ENCODE peak calls at places on chromosomes 5 and 9, in ten cellular contexts. J, X, U, W, Q, V, P, G, E and N are unnamed samples.

GRCh38 chr5:77947051-77947428 is 170.9 kb upstream of the TBCA start:
- DNase-seq in J (no peak), X (no peak), U (no peak), W (no peak), Q (no peak), V (no peak), P (no peak), G (no peak), E (no peak), N (no peak)

GRCh38 chr5:136246632-136247031 is 53.7 kb upstream of the SMIM32 start:
- DNase-seq in J (no peak), X (no peak), U (no peak), W (no peak), Q (no peak), V (no peak), P (no peak), G (no peak), E (no peak), N (no peak)

GRCh38 chr5:149024477-149024876 is 38.4 kb downstream of the SH3TC2 start:
- DNase-seq in J (no peak), X (no peak), U (no peak), W (no peak), Q (no peak), V (no peak), P (no peak), G (no peak), E (no peak), N (no peak)

GRCh38 chr5:95817430-95817829 is 5.1 kb downstream of the GLRX start:
- DNase-seq in J (no peak), X (no peak), U (no peak), W (no peak), Q (no peak), V (no peak), P (no peak), G (no peak), E (no peak), N (peak; percentile 61)

GRCh38 chr9:92808726-92809451 is 44.3 kb upstream of the BICD2 start:
- DNase-seq in J (peak; percentile 79), X (peak; percentile 65), U (peak; percentile 85), W (peak; percentile 67), Q (peak; percentile 78), V (peak; percentile 44), P (peak; percentile 70), G (peak; percentile 89), E (peak; percentile 80), N (peak; percentile 34)

GRCh38 chr5:135186662-135187522 is 152.9 kb upstream of the PITX1 start:
- DNase-seq in J (no peak), X (no peak), U (no peak), W (no peak), Q (no peak), V (no peak), P (no peak), G (peak; percentile 28), E (no peak), N (no peak)

GRCh38 chr9:113649054-113649453 is 185.5 kb downstream of the RGS3 start:
- DNase-seq in J (no peak), X (no peak), U (peak; percentile 43), W (no peak), Q (no peak), V (no peak), P (peak; percentile 84), G (no peak), E (peak; percentile 48), N (no peak)

GRCh38 chr9:124452326-124452725 is 2.1 kb downstream of the ADGRD2 start:
- DNase-seq in J (no peak), X (peak; percentile 14), U (no peak), W (no peak), Q (peak; percentile 37), V (no peak), P (no peak), G (no peak), E (no peak), N (no peak)

GRCh38 chr9:127574089-127574921 is 37.8 kb upstream of the STXBP1 start:
- DNase-seq in J (no peak), X (no peak), U (no peak), W (no peak), Q (no peak), V (peak; percentile 72), P (no peak), G (peak; percentile 85), E (peak; percentile 73), N (no peak)

GRCh38 chr5:36417668-36418067 is 116.0 kb upstream of the RANBP3L start:
- DNase-seq in J (no peak), X (no peak), U (no peak), W (no peak), Q (no peak), V (no peak), P (no peak), G (no peak), E (no peak), N (no peak)

GRCh38 chr9:112377684-112378344 is 2.1 kb upstream of the HSDL2 start:
- DNase-seq in J (no peak), X (no peak), U (no peak), W (no peak), Q (no peak), V (no peak), P (no peak), G (no peak), E (no peak), N (no peak)

GRCh38 chr5:78548216-78548615 is 100.4 kb downstream of the LHFPL2 start:
- DNase-seq in J (no peak), X (no peak), U (no peak), W (no peak), Q (no peak), V (no peak), P (no peak), G (no peak), E (no peak), N (no peak)

GRCh38 chr9:28956111-28956880 is 1383.0 kb upstream of the C9orf72 start:
- DNase-seq in J (no peak), X (no peak), U (no peak), W (no peak), Q (no peak), V (no peak), P (no peak), G (no peak), E (no peak), N (no peak)

GRCh38 chr9:28946648-28947047 is 1373.4 kb upstream of the C9orf72 start:
- DNase-seq in J (no peak), X (no peak), U (no peak), W (no peak), Q (no peak), V (no peak), P (no peak), G (peak; percentile 69), E (no peak), N (no peak)

GRCh38 chr9:28951945-28952344 is 1378.7 kb upstream of the C9orf72 start:
- DNase-seq in J (no peak), X (no peak), U (no peak), W (peak; percentile 18), Q (no peak), V (no peak), P (no peak), G (no peak), E (no peak), N (no peak)
- TF ChIP-seq CTCF in J (no peak), X (peak; percentile 20), U (no peak), W (peak; percentile 20), Q (no peak), V (no peak), P (no peak), G (peak; percentile 7), E (no peak), N (no peak)

DNA sequence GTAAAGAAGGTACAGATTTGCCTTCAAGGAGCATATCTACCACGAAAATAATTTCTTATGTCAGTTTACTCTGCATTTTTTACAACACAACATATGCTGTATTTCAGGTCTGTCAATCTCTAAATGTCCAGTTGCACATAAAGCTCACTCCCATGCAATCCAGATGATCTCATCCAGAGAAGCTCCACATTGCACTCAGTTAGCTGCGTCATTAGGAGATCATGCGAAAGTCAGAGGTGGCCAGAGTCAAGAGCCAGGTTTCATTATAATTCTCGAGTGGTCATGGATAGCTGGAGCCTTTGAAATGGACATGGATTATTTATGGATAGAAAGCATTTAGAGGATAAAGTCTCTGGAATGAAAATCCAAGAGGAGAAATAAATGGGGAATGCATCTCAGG is 232.3 kb downstream of the GAS1 start:
- DNase-seq in J (no peak), X (no peak), U (no peak), W (no peak), Q (no peak), V (no peak), P (no peak), G (no peak), E (no peak), N (no peak)
- TF ChIP-seq CTCF in J (no peak), X (no peak), U (no peak), W (no peak), Q (no peak), V (no peak), P (no peak), G (no peak), E (no peak), N (no peak)

GRCh38 chr5:112189328-112189840 is 229.7 kb downstream of the EPB41L4A start:
- DNase-seq in J (no peak), X (no peak), U (no peak), W (no peak), Q (no peak), V (no peak), P (no peak), G (no peak), E (no peak), N (no peak)

GRCh38 chr5:112192072-112192471 is 227.0 kb downstream of the EPB41L4A start:
- DNase-seq in J (no peak), X (no peak), U (no peak), W (no peak), Q (no peak), V (no peak), P (no peak), G (no peak), E (no peak), N (no peak)

GRCh38 chr5:112183103-112183634 is 235.9 kb downstream of the EPB41L4A start:
- DNase-seq in J (no peak), X (no peak), U (no peak), W (no peak), Q (no peak), V (no peak), P (no peak), G (peak; percentile 89), E (no peak), N (no peak)

DNA sequence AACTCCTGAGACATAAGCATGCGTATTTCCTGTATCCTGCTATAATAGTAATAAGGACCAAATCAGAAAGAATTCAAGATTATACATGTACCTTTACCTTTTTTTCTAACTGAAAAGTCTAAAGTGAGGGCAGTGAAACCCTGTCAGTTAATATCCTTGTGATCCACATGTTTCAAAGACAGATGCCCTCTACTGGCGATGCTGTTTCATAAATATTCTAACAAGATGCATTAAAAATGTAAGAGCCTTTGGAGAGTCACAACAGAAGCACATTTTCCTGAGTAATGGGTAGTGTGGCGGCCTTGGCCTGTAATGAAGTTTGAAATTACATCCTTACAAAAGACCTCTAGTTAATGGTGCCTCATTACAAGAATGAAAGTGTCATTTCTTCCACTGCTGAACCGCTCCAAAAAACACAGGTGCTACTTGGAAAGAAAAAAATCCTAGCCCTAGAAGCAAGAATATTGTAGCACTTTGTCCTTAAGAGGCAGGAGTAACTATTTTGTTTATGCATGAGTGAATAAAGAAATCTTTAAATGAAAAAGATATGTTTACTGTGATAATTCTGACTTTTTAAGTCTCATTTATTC is 232.6 kb downstream of the EPB41L4A start:
- DNase-seq in J (no peak), X (peak; percentile 21), U (no peak), W (peak; percentile 55), Q (peak; percentile 26), V (no peak), P (no peak), G (peak; percentile 23), E (no peak), N (no peak)
- TF ChIP-seq CTCF in J (peak; percentile 69), X (peak; percentile 65), U (peak; percentile 46), W (peak; percentile 55), Q (peak; percentile 68), V (peak; percentile 14), P (peak; percentile 66), G (peak; percentile 61), E (peak; percentile 54), N (peak; percentile 39)

GRCh38 chr5:55176176-55176818 is 3.3 kb upstream of the CDC20B start:
- DNase-seq in J (no peak), X (no peak), U (no peak), W (no peak), Q (peak; percentile 29), V (no peak), P (peak; percentile 30), G (peak; percentile 53), E (peak; percentile 52), N (peak; percentile 27)
- TF ChIP-seq CTCF in J (no peak), X (no peak), U (peak; percentile 55), W (no peak), Q (no peak), V (peak; percentile 24), P (peak; percentile 46), G (peak; percentile 38), E (peak; percentile 30), N (no peak)